ENCODE peak calls at places on chromosomes 13 and 19, in six cellular contexts. One of them, this sample, is unnamed.

GRCh38 chr13:23652909-23653726 is 82.9 kb downstream of the TNFRSF19 start:
- DNase-seq in activated CD8-positive, alpha-beta T cell treated with anti-CD3 and anti-CD28 coated beads for 36 hours: no peak
- DNase-seq in psoas muscle: no peak
- DNase-seq in fibroblast of lung: no peak
- DNase-seq in AG04450: no peak
- DNase-seq in IMR-90: peak
- DNase-seq in this sample: no peak

GRCh38 chr19:6501740-6502648 is at the start of gene TUBB4A:
- DNase-seq in activated CD8-positive, alpha-beta T cell treated with anti-CD3 and anti-CD28 coated beads for 36 hours: peak
- DNase-seq in psoas muscle: peak
- DNase-seq in fibroblast of lung: no peak
- DNase-seq in AG04450: no peak
- DNase-seq in IMR-90: no peak
- DNase-seq in this sample: peak

GRCh38 chr13:99322297-99323103 is 15.3 kb upstream of the GPR183 start:
- DNase-seq in activated CD8-positive, alpha-beta T cell treated with anti-CD3 and anti-CD28 coated beads for 36 hours: peak
- DNase-seq in psoas muscle: no peak
- DNase-seq in fibroblast of lung: peak
- DNase-seq in AG04450: no peak
- DNase-seq in IMR-90: peak
- DNase-seq in this sample: peak

GRCh38 chr19:33520844-33521479 is 629 bp downstream of the PEPD start:
- DNase-seq in activated CD8-positive, alpha-beta T cell treated with anti-CD3 and anti-CD28 coated beads for 36 hours: no peak
- DNase-seq in psoas muscle: no peak
- DNase-seq in fibroblast of lung: no peak
- DNase-seq in AG04450: no peak
- DNase-seq in IMR-90: no peak
- DNase-seq in this sample: no peak

GRCh38 chr13:69565334-69565733 is 542.3 kb upstream of the ATXN8OS start:
- DNase-seq in activated CD8-positive, alpha-beta T cell treated with anti-CD3 and anti-CD28 coated beads for 36 hours: peak
- DNase-seq in psoas muscle: no peak
- DNase-seq in fibroblast of lung: peak
- DNase-seq in AG04450: no peak
- DNase-seq in IMR-90: no peak
- DNase-seq in this sample: peak

GRCh38 chr19:46713781-46714522 is 3.0 kb downstream of the PRKD2 start:
- DNase-seq in activated CD8-positive, alpha-beta T cell treated with anti-CD3 and anti-CD28 coated beads for 36 hours: peak
- DNase-seq in psoas muscle: peak
- DNase-seq in fibroblast of lung: peak
- DNase-seq in AG04450: no peak
- DNase-seq in IMR-90: peak
- DNase-seq in this sample: peak

GRCh38 chr13:78121459-78122348 is 203.1 kb upstream of the EDNRB start:
- DNase-seq in activated CD8-positive, alpha-beta T cell treated with anti-CD3 and anti-CD28 coated beads for 36 hours: peak
- DNase-seq in psoas muscle: no peak
- DNase-seq in fibroblast of lung: peak
- DNase-seq in AG04450: no peak
- DNase-seq in IMR-90: peak
- DNase-seq in this sample: peak

GRCh38 chr19:18895038-18895827 is 725 bp downstream of the CERS1 start:
- DNase-seq in activated CD8-positive, alpha-beta T cell treated with anti-CD3 and anti-CD28 coated beads for 36 hours: peak
- DNase-seq in psoas muscle: peak
- DNase-seq in fibroblast of lung: peak
- DNase-seq in AG04450: no peak
- DNase-seq in IMR-90: no peak
- DNase-seq in this sample: no peak

GRCh38 chr13:106376411-106377112 is 158.9 kb downstream of the EFNB2 start:
- DNase-seq in activated CD8-positive, alpha-beta T cell treated with anti-CD3 and anti-CD28 coated beads for 36 hours: peak
- DNase-seq in psoas muscle: no peak
- DNase-seq in fibroblast of lung: peak
- DNase-seq in AG04450: peak
- DNase-seq in IMR-90: peak
- DNase-seq in this sample: no peak

GRCh38 chr13:32495841-32496240 is 42.8 kb downstream of the N4BP2L2 start:
- DNase-seq in activated CD8-positive, alpha-beta T cell treated with anti-CD3 and anti-CD28 coated beads for 36 hours: no peak
- DNase-seq in psoas muscle: no peak
- DNase-seq in fibroblast of lung: no peak
- DNase-seq in AG04450: no peak
- DNase-seq in IMR-90: no peak
- DNase-seq in this sample: no peak

GRCh38 chr19:40588110-40588854 is 11.6 kb downstream of the SHKBP1 start:
- DNase-seq in activated CD8-positive, alpha-beta T cell treated with anti-CD3 and anti-CD28 coated beads for 36 hours: no peak
- DNase-seq in psoas muscle: no peak
- DNase-seq in fibroblast of lung: peak
- DNase-seq in AG04450: no peak
- DNase-seq in IMR-90: no peak
- DNase-seq in this sample: no peak

GRCh38 chr13:77033717-77034302 is 6.9 kb upstream of the FBXL3 start:
- DNase-seq in activated CD8-positive, alpha-beta T cell treated with anti-CD3 and anti-CD28 coated beads for 36 hours: no peak
- DNase-seq in psoas muscle: no peak
- DNase-seq in fibroblast of lung: no peak
- DNase-seq in AG04450: no peak
- DNase-seq in IMR-90: peak
- DNase-seq in this sample: no peak

GRCh38 chr13:93262729-93263128 is 36.1 kb downstream of the GPC6 start:
- DNase-seq in activated CD8-positive, alpha-beta T cell treated with anti-CD3 and anti-CD28 coated beads for 36 hours: no peak
- DNase-seq in psoas muscle: no peak
- DNase-seq in fibroblast of lung: peak
- DNase-seq in AG04450: no peak
- DNase-seq in IMR-90: peak
- DNase-seq in this sample: no peak

GRCh38 chr19:41872775-41873647 is 4.1 kb upstream of the CD79A start:
- DNase-seq in activated CD8-positive, alpha-beta T cell treated with anti-CD3 and anti-CD28 coated beads for 36 hours: peak
- DNase-seq in psoas muscle: peak
- DNase-seq in fibroblast of lung: peak
- DNase-seq in AG04450: no peak
- DNase-seq in IMR-90: peak
- DNase-seq in this sample: no peak

GRCh38 chr19:35150445-35150844 is 4.1 kb upstream of the FXYD5 start:
- DNase-seq in activated CD8-positive, alpha-beta T cell treated with anti-CD3 and anti-CD28 coated beads for 36 hours: no peak
- DNase-seq in psoas muscle: no peak
- DNase-seq in fibroblast of lung: no peak
- DNase-seq in AG04450: no peak
- DNase-seq in IMR-90: no peak
- DNase-seq in this sample: no peak

GRCh38 chr19:56403261-56403660 is 871 bp upstream of the ZNF583 start:
- DNase-seq in activated CD8-positive, alpha-beta T cell treated with anti-CD3 and anti-CD28 coated beads for 36 hours: peak
- DNase-seq in psoas muscle: no peak
- DNase-seq in fibroblast of lung: peak
- DNase-seq in AG04450: peak
- DNase-seq in IMR-90: peak
- DNase-seq in this sample: peak

GRCh38 chr19:16527334-16527935 is 14.8 kb downstream of the CHERP start:
- DNase-seq in activated CD8-positive, alpha-beta T cell treated with anti-CD3 and anti-CD28 coated beads for 36 hours: no peak
- DNase-seq in psoas muscle: no peak
- DNase-seq in fibroblast of lung: no peak
- DNase-seq in AG04450: no peak
- DNase-seq in IMR-90: no peak
- DNase-seq in this sample: no peak

GRCh38 chr19:41577144-41577830 is 1.3 kb downstream of the CEACAM21 start:
- DNase-seq in activated CD8-positive, alpha-beta T cell treated with anti-CD3 and anti-CD28 coated beads for 36 hours: no peak
- DNase-seq in psoas muscle: no peak
- DNase-seq in fibroblast of lung: no peak
- DNase-seq in AG04450: no peak
- DNase-seq in IMR-90: no peak
- DNase-seq in this sample: no peak

GRCh38 chr19:38647966-38648788 is 728 bp downstream of the ACTN4 start:
- DNase-seq in activated CD8-positive, alpha-beta T cell treated with anti-CD3 and anti-CD28 coated beads for 36 hours: no peak
- DNase-seq in psoas muscle: no peak
- DNase-seq in fibroblast of lung: no peak
- DNase-seq in AG04450: no peak
- DNase-seq in IMR-90: no peak
- DNase-seq in this sample: no peak

GRCh38 chr13:105763851-105764250 is 771.6 kb downstream of the EFNB2 start:
- DNase-seq in activated CD8-positive, alpha-beta T cell treated with anti-CD3 and anti-CD28 coated beads for 36 hours: no peak
- DNase-seq in psoas muscle: no peak
- DNase-seq in fibroblast of lung: peak
- DNase-seq in AG04450: no peak
- DNase-seq in IMR-90: no peak
- DNase-seq in this sample: no peak

GRCh38 chr13:25722893-25723292 is 328.9 kb downstream of the SHISA2 start:
- DNase-seq in activated CD8-positive, alpha-beta T cell treated with anti-CD3 and anti-CD28 coated beads for 36 hours: no peak
- DNase-seq in psoas muscle: no peak
- DNase-seq in fibroblast of lung: no peak
- DNase-seq in AG04450: no peak
- DNase-seq in IMR-90: no peak
- DNase-seq in this sample: no peak

GRCh38 chr19:8609210-8610040 is 1.1 kb downstream of the ADAMTS10 start:
- DNase-seq in activated CD8-positive, alpha-beta T cell treated with anti-CD3 and anti-CD28 coated beads for 36 hours: peak
- DNase-seq in psoas muscle: peak
- DNase-seq in fibroblast of lung: peak
- DNase-seq in AG04450: no peak
- DNase-seq in IMR-90: peak
- DNase-seq in this sample: no peak
- TF ChIP-seq CTCF in activated CD8-positive, alpha-beta T cell treated with anti-CD3 and anti-CD28 coated beads for 36 hours: no peak
- TF ChIP-seq CTCF in psoas muscle: no peak
- TF ChIP-seq CTCF in fibroblast of lung: peak
- TF ChIP-seq CTCF in AG04450: peak
- TF ChIP-seq CTCF in IMR-90: peak
- TF ChIP-seq CTCF in this sample: no peak

DNA sequence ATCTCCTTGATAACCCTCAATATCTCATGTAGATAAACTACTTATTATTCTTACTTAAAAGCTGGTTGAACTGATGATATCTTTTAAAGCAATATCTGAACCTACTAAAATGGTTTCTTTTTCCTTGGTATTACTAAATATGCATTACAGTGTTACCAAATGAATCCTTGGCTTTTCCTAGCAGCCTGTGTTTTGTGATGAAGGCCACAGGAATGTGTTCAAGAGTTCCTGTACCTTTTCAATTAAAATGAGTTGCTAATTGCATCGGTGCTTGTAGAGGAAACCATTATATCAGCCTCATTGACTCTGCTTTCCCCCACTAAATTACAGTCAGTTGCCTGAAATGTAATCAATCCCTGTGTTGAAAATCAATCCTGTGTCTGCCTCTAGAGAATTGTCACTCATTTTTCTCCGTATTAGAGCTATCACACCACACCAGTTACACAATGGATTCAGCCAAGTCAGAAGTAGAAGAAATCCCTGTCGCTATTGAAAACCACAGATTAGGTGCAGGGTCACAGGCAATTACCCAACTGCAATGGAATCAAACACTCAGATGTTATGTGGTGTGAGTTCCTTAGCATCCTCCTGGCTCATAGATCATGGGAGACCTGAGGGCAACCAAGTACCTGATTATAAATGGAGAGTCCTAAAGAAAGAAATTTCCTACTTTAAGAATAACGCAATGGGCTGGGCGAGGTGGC is 13.3 kb downstream of the FAM216B start:
- DNase-seq in activated CD8-positive, alpha-beta T cell treated with anti-CD3 and anti-CD28 coated beads for 36 hours: no peak
- DNase-seq in psoas muscle: no peak
- DNase-seq in fibroblast of lung: no peak
- DNase-seq in AG04450: no peak
- DNase-seq in IMR-90: no peak
- DNase-seq in this sample: no peak
- TF ChIP-seq CTCF in activated CD8-positive, alpha-beta T cell treated with anti-CD3 and anti-CD28 coated beads for 36 hours: no peak
- TF ChIP-seq CTCF in psoas muscle: no peak
- TF ChIP-seq CTCF in fibroblast of lung: no peak
- TF ChIP-seq CTCF in AG04450: no peak
- TF ChIP-seq CTCF in IMR-90: no peak
- TF ChIP-seq CTCF in this sample: no peak

GRCh38 chr13:30619731-30620130 is 2.0 kb downstream of the USPL1 start:
- DNase-seq in activated CD8-positive, alpha-beta T cell treated with anti-CD3 and anti-CD28 coated beads for 36 hours: no peak
- DNase-seq in psoas muscle: no peak
- DNase-seq in fibroblast of lung: peak
- DNase-seq in AG04450: no peak
- DNase-seq in IMR-90: no peak
- DNase-seq in this sample: no peak
- TF ChIP-seq CTCF in activated CD8-positive, alpha-beta T cell treated with anti-CD3 and anti-CD28 coated beads for 36 hours: no peak
- TF ChIP-seq CTCF in psoas muscle: no peak
- TF ChIP-seq CTCF in fibroblast of lung: no peak
- TF ChIP-seq CTCF in AG04450: no peak
- TF ChIP-seq CTCF in IMR-90: no peak
- TF ChIP-seq CTCF in this sample: no peak

GRCh38 chr19:49428547-49429451 is 3.6 kb downstream of the GFY start:
- DNase-seq in activated CD8-positive, alpha-beta T cell treated with anti-CD3 and anti-CD28 coated beads for 36 hours: no peak
- DNase-seq in psoas muscle: no peak
- DNase-seq in fibroblast of lung: no peak
- DNase-seq in AG04450: no peak
- DNase-seq in IMR-90: no peak
- DNase-seq in this sample: no peak

GRCh38 chr19:49431330-49431749 is 6.2 kb downstream of the GFY start:
- DNase-seq in activated CD8-positive, alpha-beta T cell treated with anti-CD3 and anti-CD28 coated beads for 36 hours: peak
- DNase-seq in psoas muscle: no peak
- DNase-seq in fibroblast of lung: no peak
- DNase-seq in AG04450: no peak
- DNase-seq in IMR-90: no peak
- DNase-seq in this sample: peak

GRCh38 chr19:49430172-49430677 is 5.0 kb downstream of the GFY start:
- DNase-seq in activated CD8-positive, alpha-beta T cell treated with anti-CD3 and anti-CD28 coated beads for 36 hours: no peak
- DNase-seq in psoas muscle: no peak
- DNase-seq in fibroblast of lung: no peak
- DNase-seq in AG04450: no peak
- DNase-seq in IMR-90: no peak
- DNase-seq in this sample: no peak

GRCh38 chr19:49432141-49433073 is 7.2 kb downstream of the GFY start:
- DNase-seq in activated CD8-positive, alpha-beta T cell treated with anti-CD3 and anti-CD28 coated beads for 36 hours: peak
- DNase-seq in psoas muscle: no peak
- DNase-seq in fibroblast of lung: no peak
- DNase-seq in AG04450: no peak
- DNase-seq in IMR-90: no peak
- DNase-seq in this sample: peak

DNA sequence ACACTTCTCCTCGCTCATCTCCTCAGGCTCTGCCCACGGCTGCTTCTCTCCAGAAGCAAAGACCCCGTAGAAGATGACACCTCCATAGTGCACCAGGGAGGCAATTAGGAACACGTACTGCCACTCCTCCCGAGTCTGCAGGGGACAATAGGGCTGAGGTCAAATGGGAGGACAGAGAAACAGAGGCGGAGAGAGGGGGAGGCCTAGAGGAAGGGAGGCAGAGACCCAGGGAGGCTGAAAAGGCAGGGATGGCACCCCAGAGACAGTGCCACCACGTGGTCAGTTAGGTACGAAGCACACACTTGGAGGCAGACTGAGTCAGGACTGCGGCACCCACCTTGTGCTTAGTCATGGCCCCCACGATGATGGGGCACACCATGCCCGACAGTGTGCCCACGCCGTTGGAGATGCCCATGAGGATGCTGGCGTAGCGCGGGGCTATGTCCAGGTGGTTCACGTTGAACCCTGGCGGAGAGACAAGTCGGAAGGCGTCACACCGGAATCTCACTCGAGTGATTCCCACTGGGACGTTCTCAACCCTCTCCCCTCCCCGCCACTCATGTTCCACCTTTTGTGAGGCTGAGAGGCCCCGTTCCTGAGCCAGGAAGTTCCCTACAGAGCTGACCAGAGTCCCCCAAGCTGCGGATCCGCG is 5.6 kb downstream of the GFY start:
- DNase-seq in activated CD8-positive, alpha-beta T cell treated with anti-CD3 and anti-CD28 coated beads for 36 hours: peak
- DNase-seq in psoas muscle: no peak
- DNase-seq in fibroblast of lung: no peak
- DNase-seq in AG04450: no peak
- DNase-seq in IMR-90: no peak
- DNase-seq in this sample: peak
- TF ChIP-seq CTCF in activated CD8-positive, alpha-beta T cell treated with anti-CD3 and anti-CD28 coated beads for 36 hours: peak
- TF ChIP-seq CTCF in psoas muscle: no peak
- TF ChIP-seq CTCF in fibroblast of lung: no peak
- TF ChIP-seq CTCF in AG04450: peak
- TF ChIP-seq CTCF in IMR-90: peak
- TF ChIP-seq CTCF in this sample: no peak

GRCh38 chr19:13095934-13096890 is 6.4 kb downstream of the LYL1 start:
- DNase-seq in activated CD8-positive, alpha-beta T cell treated with anti-CD3 and anti-CD28 coated beads for 36 hours: peak
- DNase-seq in psoas muscle: no peak
- DNase-seq in fibroblast of lung: no peak
- DNase-seq in AG04450: no peak
- DNase-seq in IMR-90: no peak
- DNase-seq in this sample: no peak
- TF ChIP-seq CTCF in activated CD8-positive, alpha-beta T cell treated with anti-CD3 and anti-CD28 coated beads for 36 hours: no peak
- TF ChIP-seq CTCF in psoas muscle: no peak
- TF ChIP-seq CTCF in fibroblast of lung: no peak
- TF ChIP-seq CTCF in AG04450: no peak
- TF ChIP-seq CTCF in IMR-90: no peak
- TF ChIP-seq CTCF in this sample: no peak

GRCh38 chr19:51808333-51808986 is 13.5 kb downstream of the FPR3 start:
- DNase-seq in activated CD8-positive, alpha-beta T cell treated with anti-CD3 and anti-CD28 coated beads for 36 hours: no peak
- DNase-seq in psoas muscle: no peak
- DNase-seq in fibroblast of lung: peak
- DNase-seq in AG04450: no peak
- DNase-seq in IMR-90: no peak
- DNase-seq in this sample: no peak
- TF ChIP-seq CTCF in activated CD8-positive, alpha-beta T cell treated with anti-CD3 and anti-CD28 coated beads for 36 hours: no peak
- TF ChIP-seq CTCF in psoas muscle: no peak
- TF ChIP-seq CTCF in fibroblast of lung: no peak
- TF ChIP-seq CTCF in AG04450: no peak
- TF ChIP-seq CTCF in IMR-90: no peak
- TF ChIP-seq CTCF in this sample: no peak

This sample was measured in GM10248.